ENCODE peak calls at places on chromosomes 6 and 20, in ten cellular contexts. X is PC-9, K is brain microvascular endothelial cell, L is Panc1, H is right lobe of liver, Y is hepatocyte, Q is A673, B is fibroblast of lung, T is astrocyte, C is sigmoid colon. R is an unnamed sample. For H3K36me3, the result is how much of the 10 kb centered on the place peaks cover.

GRCh38 chr20:5544702-5545101 is 205.5 kb upstream of the SHLD1 start:
- DNase-seq in C (no peak), H (no peak), L (no peak), B (no peak), K (no peak), Q (no peak), X (no peak), Y (no peak), T (no peak), R (no peak)

GRCh38 chr6:158752613-158753012 is 66.6 kb downstream of the EZR start:
- DNase-seq in T (no peak), K (no peak), C (peak), Q (peak), H (no peak), Y (no peak), B (peak), X (no peak), L (no peak), R (no peak)

GRCh38 chr20:45892049-45892816 is 1.1 kb downstream of the CTSA start:
- DNase-seq in K (peak), B (no peak), X (peak), C (peak), L (no peak), Y (peak), T (no peak), H (no peak), Q (peak), R (no peak)

GRCh38 chr6:42402184-42402583 is 49.5 kb downstream of the TRERF1 start:
- DNase-seq in H (no peak), T (peak), Q (no peak), X (peak), K (no peak), Y (peak), B (peak), L (peak), C (no peak), R (no peak)

GRCh38 chr6:130152908-130153510 is 69.7 kb downstream of the SAMD3 start:
- DNase-seq in K (no peak), L (no peak), H (no peak), X (no peak), Q (no peak), B (no peak), C (no peak), T (no peak), Y (no peak), R (no peak)

GRCh38 chr20:29079769-29080690 is 2177.4 kb upstream of the DEFB115 start:
- DNase-seq in X (peak), Q (no peak), H (no peak), C (no peak), Y (no peak), L (peak), B (peak), K (no peak), T (no peak), R (no peak)

GRCh38 chr20:57384486-57384885 is 6.7 kb upstream of the RBM38 start:
- DNase-seq in B (no peak), H (no peak), K (no peak), Q (no peak), Y (no peak), C (peak), L (no peak), X (no peak), T (no peak), R (no peak)

GRCh38 chr6:141203902-141204575 is 928.7 kb upstream of the GJE1 start:
- DNase-seq in Q (no peak), C (no peak), B (peak), H (no peak), Y (no peak), K (peak), T (peak), L (no peak), X (no peak), R (no peak)

GRCh38 chr6:151154418-151154817 is 85.3 kb upstream of the AKAP12 start:
- DNase-seq in Q (peak), C (peak), B (no peak), L (no peak), K (peak), Y (peak), H (no peak), T (no peak), X (peak), R (no peak)

GRCh38 chr20:46357030-46357514 is 48.8 kb upstream of the CDH22 start:
- DNase-seq in K (no peak), C (no peak), Y (no peak), Q (peak), L (no peak), T (no peak), X (no peak), H (peak), B (no peak), R (no peak)

GRCh38 chr20:23441850-23442313 is 2.4 kb downstream of the CSTL1 start:
- DNase-seq in Y (peak), K (peak), H (peak), T (peak), X (peak), B (peak), Q (peak), C (peak), L (peak), R (peak)

GRCh38 chr6:150934380-150934779 is 68.9 kb downstream of the MTHFD1L start:
- DNase-seq in Y (no peak), C (no peak), Q (no peak), K (peak), X (no peak), L (no peak), H (no peak), T (peak), B (peak), R (peak)

GRCh38 chr6:111837007-111837406 is 36.2 kb downstream of the FYN start:
- DNase-seq in B (no peak), T (no peak), Q (no peak), H (no peak), L (no peak), Y (no peak), X (no peak), K (no peak), C (no peak), R (no peak)

GRCh38 chr20:39010496-39010895 is 48.4 kb downstream of the DHX35 start:
- DNase-seq in T (no peak), X (no peak), H (no peak), B (no peak), C (no peak), Y (no peak), K (no peak), L (no peak), Q (no peak), R (no peak)

DNA sequence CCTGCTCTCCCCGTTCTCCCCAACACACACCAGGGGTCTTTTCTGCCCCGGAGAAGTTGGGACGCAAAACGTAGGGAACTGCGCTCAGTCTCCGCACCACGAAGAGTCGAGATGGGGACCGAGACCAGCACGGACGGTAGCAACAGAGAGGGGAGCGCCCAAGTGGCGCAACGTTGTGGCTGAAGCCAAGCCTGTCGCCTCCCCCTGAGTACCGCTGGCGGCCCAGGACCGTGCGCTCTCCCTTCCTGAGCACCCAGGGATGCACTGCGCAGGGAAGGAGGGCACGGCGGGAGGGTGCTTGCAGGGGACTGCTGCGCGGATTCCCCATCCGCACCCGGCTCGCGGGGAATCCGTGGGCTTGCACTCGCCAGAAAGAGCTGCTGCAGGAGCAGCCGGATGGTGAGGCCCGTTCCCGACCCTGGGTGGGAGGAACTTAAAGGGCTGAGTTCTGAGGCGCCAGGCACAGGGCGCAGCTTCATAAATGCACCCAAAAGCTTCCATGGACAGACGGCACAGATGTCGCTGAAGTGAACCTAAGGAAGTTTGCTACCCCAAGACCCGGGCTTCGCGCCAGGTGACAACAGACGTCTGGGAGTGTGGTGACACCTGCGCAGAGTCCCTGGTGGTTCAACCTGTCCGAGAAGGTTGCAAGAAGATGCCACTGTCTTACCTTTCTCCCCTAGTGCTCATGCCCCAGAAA is 178.7 kb downstream of the TBXT start:
- DNase-seq in B (no peak), T (no peak), L (no peak), C (peak), X (no peak), Y (no peak), K (no peak), H (no peak), Q (no peak), R (no peak)
- H3K4me3 ChIP-seq in B (no peak), T (peak), L (no peak), C (peak), X (no peak), Y (no peak), K (peak), H (no peak), Q (peak), R (peak)

DNA sequence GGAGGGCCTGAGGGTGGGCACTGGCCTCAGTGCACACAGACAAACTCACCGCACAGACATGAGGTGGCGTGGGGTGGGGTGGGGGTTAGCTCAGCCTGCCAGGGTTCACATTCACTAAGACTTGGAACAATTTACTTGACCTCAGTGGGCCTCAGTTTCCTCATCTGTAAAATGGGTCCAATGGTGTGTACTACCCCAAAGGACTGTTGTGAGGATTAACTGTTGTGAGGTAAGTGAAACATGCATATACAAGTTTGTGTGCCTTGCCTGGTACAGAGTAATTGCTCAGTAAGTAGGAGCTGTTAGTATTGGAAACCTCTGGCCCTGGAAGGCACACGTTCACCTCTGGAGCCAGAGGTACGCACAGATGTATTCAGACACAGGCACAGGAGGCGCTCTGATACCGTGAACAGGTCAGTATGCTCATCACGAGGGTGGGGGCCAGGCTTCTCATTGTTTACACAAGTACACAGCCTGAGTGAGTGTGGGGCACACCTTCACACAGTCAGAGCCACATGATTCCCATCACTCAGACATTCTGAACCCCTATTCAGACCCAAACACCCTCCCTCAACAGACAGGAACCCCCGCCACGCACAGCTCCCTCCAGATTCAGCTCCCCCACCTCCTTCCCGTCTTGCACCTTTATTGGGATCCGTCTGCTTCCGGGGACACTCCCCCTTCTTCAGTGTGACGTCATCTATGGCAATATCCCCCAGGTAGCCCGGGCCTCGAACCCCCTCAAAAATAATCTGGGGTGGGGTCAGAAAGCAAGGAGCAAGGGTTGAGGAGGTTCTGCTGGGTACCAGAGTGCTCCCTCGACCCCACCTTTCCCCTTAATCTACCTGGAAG is 59.9 kb downstream of the MDGA1 start:
- DNase-seq in H (no peak), Y (peak), C (no peak), T (no peak), X (no peak), B (no peak), Q (no peak), L (no peak), K (no peak), R (no peak)
- TF ChIP-seq CTCF in H (no peak), Y (no peak), C (no peak), T (no peak), X (no peak), B (no peak), Q (no peak), L (no peak), K (no peak), R (no peak)

DNA sequence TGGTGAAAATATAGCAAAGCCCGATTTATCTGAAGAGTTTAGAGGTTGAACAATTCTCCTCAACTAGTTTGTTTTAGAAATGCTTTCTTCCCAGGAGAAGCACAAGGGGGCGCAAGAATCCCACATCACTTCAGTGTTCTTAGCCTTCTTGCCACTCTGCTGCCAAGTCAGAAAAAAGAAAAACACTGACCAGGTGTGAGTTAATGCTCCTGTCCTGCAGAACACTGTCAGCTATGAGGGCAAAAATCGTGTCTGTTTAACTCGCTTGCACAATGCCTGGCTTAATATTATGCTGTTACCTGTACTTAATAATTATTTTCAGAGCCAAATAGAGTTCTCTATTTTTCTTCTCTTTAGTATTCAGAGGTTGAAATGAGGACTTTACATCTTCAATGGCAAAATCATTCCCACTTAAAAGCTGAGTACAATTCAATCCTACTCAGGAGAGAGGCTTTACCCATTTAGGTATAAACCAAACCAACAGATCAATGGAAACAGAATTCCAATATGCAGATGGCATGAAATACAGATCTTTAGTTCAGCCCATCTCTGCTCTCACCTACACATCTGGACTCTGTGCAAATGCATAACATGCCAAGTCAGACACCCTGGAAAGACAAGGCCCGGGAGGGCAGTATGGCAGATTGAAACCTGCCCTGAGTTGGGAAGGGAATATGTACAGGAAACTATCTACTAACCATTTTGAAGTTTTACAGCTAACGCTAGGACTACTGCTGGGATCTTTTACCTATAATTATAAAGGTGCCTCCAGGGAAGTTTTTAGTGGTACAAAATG is 71.4 kb upstream of the TULP1 start:
- DNase-seq in L (peak), Q (peak), X (peak), K (peak), C (peak), Y (peak), T (peak), B (peak), H (peak), R (no peak)
- H3K36me3 ChIP-seq in L (under half), Q (under half), X (under half), K (under half), C (under half), Y (under half), T (under half), B (under half), H (under half), R (under half)

DNA sequence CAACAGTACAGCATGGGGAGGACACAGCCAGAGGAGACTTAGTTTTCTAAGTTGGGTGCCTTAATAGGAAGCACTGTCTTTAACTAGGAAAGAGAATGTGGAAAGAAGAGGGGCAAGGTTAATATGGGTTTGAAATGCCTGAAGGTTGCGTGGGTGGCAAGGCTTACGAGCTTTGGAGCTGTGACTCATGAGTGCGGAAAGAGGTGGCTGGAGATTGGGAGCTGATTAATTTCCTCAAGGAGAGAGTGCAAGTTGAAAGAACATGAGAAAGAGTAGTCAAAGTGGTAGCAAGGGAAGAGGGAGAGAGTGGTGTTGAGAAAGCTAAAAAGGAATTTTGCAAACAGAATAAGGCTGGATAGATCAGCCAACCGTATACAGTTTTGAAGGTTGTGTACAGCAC is 315.1 kb upstream of the PRND start:
- DNase-seq in L (no peak), B (peak), K (peak), C (no peak), X (no peak), H (no peak), Q (peak), Y (peak), T (peak), R (peak)
- H3K4me3 ChIP-seq in L (no peak), B (no peak), K (no peak), C (no peak), X (no peak), H (no peak), Q (no peak), Y (no peak), T (no peak), R (no peak)

GRCh38 chr6:118893882-118894424 is at the start of gene ASF1A:
- DNase-seq in X (peak), T (peak), H (peak), Q (peak), K (peak), B (peak), C (peak), Y (peak), L (peak), R (peak)

GRCh38 chr6:118897386-118897785 is 3.4 kb downstream of the ASF1A start:
- DNase-seq in Y (no peak), L (no peak), H (no peak), T (peak), B (peak), X (no peak), C (no peak), K (no peak), Q (no peak), R (no peak)

GRCh38 chr6:118895241-118895561 is 1.2 kb downstream of the ASF1A start:
- DNase-seq in Q (no peak), Y (no peak), K (no peak), B (no peak), C (no peak), T (no peak), L (no peak), X (no peak), H (no peak), R (no peak)

GRCh38 chr6:118894425-118895240 is 681 bp downstream of the ASF1A start:
- DNase-seq in B (peak), L (no peak), H (peak), C (peak), K (peak), Q (peak), X (peak), Y (peak), T (peak), R (no peak)

GRCh38 chr6:118896339-118897136 is 2.6 kb downstream of the ASF1A start:
- DNase-seq in B (peak), C (no peak), H (no peak), K (peak), L (peak), Q (peak), T (peak), Y (peak), X (peak), R (no peak)
- TF ChIP-seq CTCF in B (peak), C (no peak), H (peak), K (peak), L (peak), Q (peak), T (peak), Y (peak), X (peak), R (peak)